ENCODE peak calls at places on chromosome 1, in five cellular contexts. Q is MM.1S, K is left ventricle myocardium inferior, B is astrocyte, T is uterus. P is an unnamed sample. For H3K36me3, the result is how much of the 10 kb centered on the place peaks cover.

GRCh38 chr1:204320413-204320812 is 39.3 kb downstream of the PLEKHA6 start:
- DNase-seq in B (peak), T (no peak), K (no peak), Q (no peak), P (peak)

GRCh38 chr1:27634166-27634981 is 611 bp downstream of the FGR start:
- DNase-seq in B (no peak), K (peak), Q (no peak), T (peak), P (no peak)

GRCh38 chr1:201708085-201708512 is 120.9 kb upstream of the IPO9 start:
- DNase-seq in T (peak), K (no peak), Q (peak), B (peak), P (no peak)

GRCh38 chr1:17232759-17233661 is 15.9 kb upstream of the PADI3 start:
- DNase-seq in T (no peak), B (peak), K (no peak), Q (no peak), P (peak)

GRCh38 chr1:227889863-227890405 is 57.8 kb downstream of the WNT9A start:
- DNase-seq in B (no peak), T (peak), K (no peak), Q (no peak), P (no peak)

GRCh38 chr1:109664671-109665070 is 3.2 kb upstream of the GSTM2 start:
- DNase-seq in K (no peak), Q (no peak), B (no peak), T (no peak), P (peak)

GRCh38 chr1:154849645-154850131 is 20.4 kb downstream of the KCNN3 start:
- DNase-seq in B (no peak), Q (no peak), T (no peak), K (no peak), P (no peak)

GRCh38 chr1:101282314-101283087 is 45.7 kb downstream of the S1PR1 start:
- DNase-seq in Q (no peak), B (peak), T (no peak), K (no peak), P (no peak)

GRCh38 chr1:180560868-180561600 is 2.3 kb downstream of the OVAAL start:
- DNase-seq in Q (no peak), B (peak), T (no peak), K (no peak), P (no peak)

GRCh38 chr1:3824650-3825049 is 28.4 kb upstream of the LRRC47 start:
- DNase-seq in Q (no peak), T (no peak), K (no peak), B (no peak), P (no peak)
- H3K36me3 ChIP-seq in Q (under half), T (under half), K (half or more), B (under half), P (under half)

GRCh38 chr1:53439337-53440207 is 19.6 kb upstream of the DMRTB1 start:
- DNase-seq in K (no peak), T (no peak), B (no peak), Q (no peak), P (no peak)
- H3K36me3 ChIP-seq in K (under half), T (under half), B (under half), Q (under half), P (under half)

GRCh38 chr1:222654849-222655248 is 37.0 kb downstream of the MIA3 start:
- DNase-seq in B (peak), T (no peak), K (no peak), Q (peak), P (no peak)
- H3K36me3 ChIP-seq in B (half or more), T (under half), K (half or more), Q (under half), P (under half)

GRCh38 chr1:153752072-153752471 is 23.1 kb upstream of the SLC27A3 start:
- DNase-seq in T (no peak), K (no peak), B (no peak), Q (no peak), P (no peak)

GRCh38 chr1:153749408-153750005 is 21.7 kb downstream of the INTS3 start:
- DNase-seq in K (peak), T (peak), Q (peak), B (peak), P (peak)

GRCh38 chr1:153750026-153750995 is 22.5 kb downstream of the INTS3 start:
- DNase-seq in Q (no peak), T (no peak), K (no peak), B (no peak), P (no peak)

GRCh38 chr1:153754266-153754665 is 20.9 kb upstream of the SLC27A3 start:
- DNase-seq in T (no peak), Q (no peak), B (no peak), K (no peak), P (no peak)

DNA sequence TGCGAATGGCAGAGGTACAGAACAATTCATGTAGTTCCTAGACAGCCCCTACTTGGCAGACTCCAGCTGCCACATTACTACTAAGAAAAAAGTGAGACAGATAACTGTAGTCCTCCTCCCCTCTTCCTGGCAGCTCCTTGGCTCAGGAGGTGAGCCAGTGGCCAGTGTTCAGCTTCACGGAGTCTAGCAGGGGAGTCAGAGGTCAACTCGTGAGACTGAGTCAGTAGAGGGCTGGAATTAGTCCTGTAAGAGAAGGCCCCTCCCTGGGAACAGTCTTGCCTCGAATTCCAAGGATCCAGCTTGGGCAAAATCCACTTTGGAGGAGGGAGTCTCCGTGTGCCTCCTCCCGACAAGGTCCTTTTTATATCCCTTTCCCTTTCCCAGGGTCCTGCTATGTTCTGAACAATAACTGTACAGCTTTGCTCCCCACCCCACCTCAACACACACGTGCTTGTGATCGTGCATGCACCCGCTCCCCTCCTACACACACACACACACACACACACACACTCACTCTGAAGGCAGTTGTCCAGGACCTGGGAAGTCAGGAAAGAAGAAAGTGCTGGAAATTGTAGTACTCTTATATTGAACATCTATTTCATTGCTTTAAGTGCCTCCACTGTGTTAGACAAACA is 22.5 kb upstream of the SLC27A3 start:
- DNase-seq in K (no peak), T (peak), Q (no peak), B (peak), P (no peak)
- H3K36me3 ChIP-seq in K (half or more), T (under half), Q (under half), B (half or more), P (under half)

GRCh38 chr1:159917533-159917932 is 7.8 kb downstream of the TAGLN2 start:
- DNase-seq in K (no peak), B (no peak), Q (no peak), T (no peak), P (no peak)
- H3K36me3 ChIP-seq in K (under half), B (under half), Q (under half), T (under half), P (under half)

GRCh38 chr1:236864211-236864610 is 69.1 kb downstream of the MTR start:
- DNase-seq in K (no peak), T (no peak), B (no peak), Q (no peak), P (no peak)

GRCh38 chr1:236862231-236862591 is 67.1 kb downstream of the MTR start:
- DNase-seq in B (no peak), K (no peak), T (no peak), Q (no peak), P (no peak)

GRCh38 chr1:236862615-236863211 is 67.6 kb downstream of the MTR start:
- DNase-seq in K (no peak), Q (no peak), T (no peak), B (no peak), P (no peak)

GRCh38 chr1:236861560-236862230 is 66.6 kb downstream of the MTR start:
- DNase-seq in K (no peak), Q (no peak), T (no peak), B (peak), P (no peak)

DNA sequence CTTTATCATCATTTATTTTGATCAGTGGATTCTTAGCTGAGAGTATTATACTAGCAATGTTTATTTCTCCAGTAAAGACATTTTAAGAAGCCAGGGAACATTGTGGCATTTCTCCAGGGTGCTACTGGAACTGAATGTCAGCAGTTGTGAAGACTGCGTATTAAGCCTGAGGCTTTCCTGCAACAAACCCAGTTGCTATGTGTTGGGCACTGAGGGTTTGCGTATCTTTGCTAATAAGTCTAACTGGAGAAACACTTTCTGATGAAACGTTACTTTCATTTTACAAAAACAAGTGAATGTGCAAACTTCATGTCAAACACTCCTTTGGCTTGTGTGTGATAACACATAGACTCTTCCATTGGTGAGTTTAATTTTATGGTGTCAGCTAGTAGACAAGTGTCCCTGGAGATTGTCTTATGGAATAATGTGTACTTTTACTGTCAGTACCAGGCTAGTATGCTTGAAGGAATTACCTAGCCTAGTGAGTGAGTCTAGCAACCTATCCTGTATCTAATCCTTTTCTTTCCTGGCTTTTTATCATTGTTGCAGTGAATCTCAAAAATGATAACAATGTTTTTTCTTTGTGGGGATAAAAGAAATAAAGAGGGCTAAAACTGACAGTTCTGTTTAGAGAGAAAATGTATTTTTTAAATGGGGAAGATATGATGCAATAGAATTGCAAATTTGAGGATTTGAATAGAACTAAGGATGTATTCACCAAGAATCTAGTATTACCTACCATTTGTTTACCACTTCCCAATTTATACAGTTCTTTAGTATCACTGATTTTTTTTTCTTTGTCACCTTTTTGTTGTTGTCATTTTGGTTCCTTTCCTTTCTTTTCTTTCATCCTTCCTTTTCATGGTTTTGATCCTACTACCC is 70.1 kb downstream of the MTR start:
- DNase-seq in T (no peak), K (no peak), B (no peak), Q (no peak), P (no peak)
- H3K36me3 ChIP-seq in T (under half), K (half or more), B (under half), Q (under half), P (under half)

GRCh38 chr1:12402159-12402673 is 172.4 kb downstream of the VPS13D start:
- DNase-seq in T (no peak), B (no peak), Q (no peak), K (no peak), P (no peak)
- H3K36me3 ChIP-seq in T (under half), B (under half), Q (under half), K (half or more), P (under half)

GRCh38 chr1:43585596-43585995 is 54.9 kb downstream of the PTPRF start:
- DNase-seq in T (no peak), B (no peak), K (no peak), Q (no peak), P (no peak)
- H3K36me3 ChIP-seq in T (under half), B (under half), K (under half), Q (under half), P (under half)

DNA sequence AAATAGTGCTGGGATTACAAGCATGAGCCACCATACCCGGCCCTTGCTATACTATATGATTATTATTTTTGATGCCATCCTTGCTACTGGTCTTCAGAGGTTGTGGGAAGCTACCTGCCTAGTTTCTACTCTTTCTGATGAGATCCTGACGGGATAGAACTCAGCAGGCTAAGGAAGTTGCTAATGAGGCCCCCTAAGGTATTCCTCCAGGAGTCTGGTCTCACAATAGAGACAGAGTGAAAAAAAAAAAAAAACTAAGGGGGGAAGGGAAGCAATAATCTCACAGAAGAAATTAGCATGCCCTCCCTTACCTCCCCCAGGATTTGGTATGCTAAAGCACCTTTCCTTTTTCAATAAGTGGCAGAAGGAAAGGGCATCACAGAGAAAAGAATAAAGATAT is 17.6 kb downstream of the INTS3 start:
- DNase-seq in T (no peak), B (no peak), K (no peak), Q (no peak), P (no peak)
- H3K36me3 ChIP-seq in T (under half), B (half or more), K (half or more), Q (under half), P (under half)